ENCODE peak calls at places on chromosomes 4 and X, in seven cellular contexts. B is T-helper 2 cell; T is hypothalamus; A is stimulated activated CD8-positive, alpha-beta memory T cell treated with anti-CD3 and anti-CD28 coated beads, Interleukin-15, amount 100 ng/mL, for 24 hours; I is kidney epithelial cell; O is NCI-H1092 treated with DMSO at 0.1 percent for 48 hours; F is brain microvascular endothelial cell. Z is an unnamed sample.

GRCh38 chr4:80173387-80173786 is 23.9 kb upstream of the PRDM8 start:
- DNase-seq in B (no peak), T (no peak), A (no peak), I (peak; percentile 56), O (no peak), F (peak; percentile 75), Z (no peak)

GRCh38 chr4:189059996-189060570 is 880.6 kb upstream of the FRG1 start:
- DNase-seq in B (no peak), T (no peak), A (no peak), I (no peak), O (no peak), F (no peak), Z (no peak)

GRCh38 chr4:70728096-70728495 is 6.3 kb downstream of the RUFY3 start:
- DNase-seq in B (no peak), T (no peak), A (no peak), I (no peak), O (no peak), F (no peak), Z (no peak)

GRCh38 chr4:16443504-16444088 is 217.3 kb upstream of the TAPT1 start:
- DNase-seq in B (no peak), T (no peak), A (no peak), I (no peak), O (no peak), F (peak; percentile 39), Z (no peak)

GRCh38 chrX:129777218-129777768 is 2.5 kb upstream of the SASH3 start:
- DNase-seq in B (peak; percentile 40), T (no peak), A (no peak), I (no peak), O (no peak), F (no peak), Z (no peak)

GRCh38 chrX:42943051-42943450 is 165.1 kb upstream of the PPP1R2C start:
- DNase-seq in B (no peak), T (no peak), A (no peak), I (no peak), O (no peak), F (no peak), Z (no peak)

GRCh38 chr4:47913328-47913727 is 1.1 kb downstream of the NFXL1 start:
- DNase-seq in B (no peak), T (no peak), A (no peak), I (no peak), O (peak; percentile 26), F (peak; percentile 12), Z (no peak)

GRCh38 chr4:97374526-97374925 is 768.8 kb downstream of the STPG2 start:
- DNase-seq in B (no peak), T (no peak), A (no peak), I (no peak), O (no peak), F (no peak), Z (no peak)

GRCh38 chr4:189845145-189845846 is 95.4 kb upstream of the FRG1 start:
- DNase-seq in B (no peak), T (no peak), A (no peak), I (no peak), O (no peak), F (no peak), Z (no peak)

GRCh38 chr4:59612235-59612634 is 1587.9 kb upstream of the ADGRL3 start:
- DNase-seq in B (no peak), T (no peak), A (no peak), I (peak; percentile 31), O (no peak), F (peak; percentile 65), Z (no peak)

GRCh38 chr4:162891788-162892707 is 274.6 kb downstream of the NAF1 start:
- DNase-seq in B (no peak), T (no peak), A (no peak), I (no peak), O (no peak), F (no peak), Z (no peak)

GRCh38 chrX:10447577-10448214 is 172.7 kb downstream of the MID1 start:
- DNase-seq in B (no peak), T (no peak), A (no peak), I (no peak), O (no peak), F (peak; percentile 36), Z (no peak)

GRCh38 chr4:159446266-159446976 is 343.5 kb downstream of the RAPGEF2 start:
- DNase-seq in B (no peak), T (peak; percentile 52), A (no peak), I (no peak), O (peak; percentile 64), F (peak; percentile 52), Z (no peak)

GRCh38 chr4:87011340-87012034 is 76.7 kb downstream of the AFF1 start:
- DNase-seq in B (no peak), T (no peak), A (no peak), I (peak; percentile 81), O (no peak), F (peak; percentile 89), Z (no peak)

GRCh38 chrX:39204945-39205344 is 403.7 kb downstream of the MID1IP1 start:
- DNase-seq in B (no peak), T (no peak), A (no peak), I (no peak), O (no peak), F (no peak), Z (no peak)

GRCh38 chrX:10071451-10072163 is 85.2 kb upstream of the CLCN4 start:
- DNase-seq in B (no peak), T (no peak), A (no peak), I (no peak), O (peak; percentile 86), F (no peak), Z (peak; percentile 16)

GRCh38 chr4:7646384-7647061 is 211.8 kb upstream of the PSAPL1 start:
- DNase-seq in B (no peak), T (no peak), A (no peak), I (no peak), O (no peak), F (no peak), Z (no peak)

GRCh38 chrX:31702208-31702607 is 630.4 kb upstream of the FTHL17 start:
- DNase-seq in B (no peak), T (no peak), A (no peak), I (no peak), O (no peak), F (no peak), Z (no peak)

GRCh38 chr4:158999166-158999682 is 103.7 kb upstream of the RAPGEF2 start:
- DNase-seq in B (no peak), T (no peak), A (no peak), I (no peak), O (no peak), F (no peak), Z (no peak)

GRCh38 chrX:45070116-45071007 is 130.3 kb downstream of the DIPK2B start:
- DNase-seq in B (no peak), T (no peak), A (no peak), I (peak; percentile 12), O (peak; percentile 16), F (peak; percentile 56), Z (no peak)

GRCh38 chr4:180057891-180058643 is 2185.1 kb upstream of the TENM3 start:
- DNase-seq in B (no peak), T (no peak), A (no peak), I (no peak), O (peak; percentile 10), F (no peak), Z (no peak)

GRCh38 chr4:82462415-82462831 is 32.0 kb downstream of the ENOPH1 start:
- DNase-seq in B (peak; percentile 52), T (peak; percentile 46), A (peak; percentile 66), I (peak; percentile 21), O (peak; percentile 75), F (peak; percentile 89), Z (peak; percentile 7)

GRCh38 chr4:111323496-111323895 is 700.6 kb upstream of the PITX2 start:
- DNase-seq in B (no peak), T (no peak), A (no peak), I (peak; percentile 51), O (no peak), F (peak; percentile 2), Z (no peak)

GRCh38 chr4:166422475-166422874 is 549.4 kb downstream of the TLL1 start:
- DNase-seq in B (no peak), T (no peak), A (no peak), I (no peak), O (no peak), F (peak; percentile 63), Z (no peak)

GRCh38 chr4:181959121-181959520 is 284.1 kb upstream of the TENM3 start:
- DNase-seq in B (no peak), T (no peak), A (no peak), I (peak; percentile 88), O (no peak), F (peak; percentile 93), Z (no peak)

GRCh38 chr4:21869978-21870745 is 78.4 kb downstream of the KCNIP4 start:
- DNase-seq in B (no peak), T (no peak), A (no peak), I (no peak), O (no peak), F (no peak), Z (no peak)

GRCh38 chrX:7076245-7076661 is 71.3 kb upstream of the STS start:
- DNase-seq in B (no peak), T (no peak), A (no peak), I (no peak), O (no peak), F (no peak), Z (no peak)

GRCh38 chr4:8502836-8503585 is 62.4 kb downstream of the TRMT44 start:
- DNase-seq in B (no peak), T (no peak), A (no peak), I (no peak), O (no peak), F (no peak), Z (no peak)

GRCh38 chr4:60133414-60133813 is 1066.7 kb upstream of the ADGRL3 start:
- DNase-seq in B (no peak), T (no peak), A (no peak), I (no peak), O (no peak), F (peak; percentile 25), Z (no peak)

GRCh38 chr4:7103599-7104365 is 35.9 kb upstream of the GRPEL1 start:
- DNase-seq in B (no peak), T (peak; percentile 64), A (no peak), I (no peak), O (peak; percentile 17), F (peak; percentile 6), Z (peak; percentile 27)

GRCh38 chrX:73262991-73263390 is 48.3 kb upstream of the NAP1L2 start:
- DNase-seq in B (no peak), T (no peak), A (no peak), I (no peak), O (peak; percentile 5), F (no peak), Z (peak; percentile 5)

GRCh38 chr4:84573335-84573734 is 9.6 kb upstream of the CDS1 start:
- DNase-seq in B (no peak), T (no peak), A (no peak), I (no peak), O (no peak), F (no peak), Z (no peak)

GRCh38 chr4:106773106-106773905 is 262.8 kb downstream of the DKK2 start:
- DNase-seq in B (no peak), T (no peak), A (no peak), I (no peak), O (no peak), F (peak; percentile 14), Z (no peak)

GRCh38 chrX:120604359-120604782 is 470 bp downstream of the MCTS1 start:
- DNase-seq in B (no peak), T (no peak), A (no peak), I (no peak), O (peak; percentile 44), F (peak; percentile 32), Z (peak; percentile 28)

GRCh38 chr4:182649698-182650477 is 267.3 kb downstream of the DCTD start:
- DNase-seq in B (no peak), T (no peak), A (no peak), I (no peak), O (no peak), F (peak; percentile 42), Z (no peak)

GRCh38 chr4:140078366-140078765 is 75.6 kb downstream of the MAML3 start:
- DNase-seq in B (no peak), T (no peak), A (no peak), I (no peak), O (peak; percentile 74), F (peak; percentile 61), Z (peak; percentile 27)

GRCh38 chrX:131853440-131853839 is 169.7 kb upstream of the STK26 start:
- DNase-seq in B (no peak), T (no peak), A (no peak), I (no peak), O (no peak), F (no peak), Z (no peak)